ENCODE peak calls at places on chromosomes 12 and 14, in ten cellular contexts. Y is lower leg skin, F is fibroblast of lung, S is body of pancreas, C is left ventricle myocardium inferior, B is astrocyte of the spinal cord, J is neural progenitor cell, Z is AG09309, R is cardiac muscle cell, U is stomach. Q is an unnamed sample.

GRCh38 chr12:26689281-26689841 is 143.6 kb downstream of the ITPR2 start:
- DNase-seq in Y (no peak), F (no peak), S (no peak), C (no peak), B (no peak), J (no peak), Z (no peak), R (no peak), U (no peak), Q (no peak)

GRCh38 chr12:121916719-121917118 is 1.7 kb upstream of the CFAP251 start:
- DNase-seq in Y (no peak), F (peak), S (peak), C (no peak), B (peak), J (peak), Z (no peak), R (peak), U (no peak), Q (no peak)

GRCh38 chr14:21534576-21534975 is 8.4 kb upstream of the SALL2 start:
- DNase-seq in Y (no peak), F (no peak), S (no peak), C (no peak), B (no peak), J (peak), Z (no peak), R (no peak), U (no peak), Q (no peak)

GRCh38 chr12:56244494-56244893 is 13.7 kb downstream of the ANKRD52 start:
- DNase-seq in Y (no peak), F (no peak), S (no peak), C (no peak), B (no peak), J (no peak), Z (no peak), R (no peak), U (no peak), Q (no peak)

GRCh38 chr14:91374287-91374880 is 43.2 kb downstream of the CCDC88C start:
- DNase-seq in Y (no peak), F (no peak), S (no peak), C (no peak), B (peak), J (peak), Z (no peak), R (no peak), U (no peak), Q (no peak)

GRCh38 chr12:12723681-12724420 is 6.7 kb downstream of the CDKN1B start:
- DNase-seq in Y (no peak), F (peak), S (peak), C (peak), B (peak), J (peak), Z (no peak), R (peak), U (peak), Q (no peak)

GRCh38 chr12:47124451-47124850 is 44.7 kb upstream of the AMIGO2 start:
- DNase-seq in Y (no peak), F (peak), S (no peak), C (no peak), B (peak), J (no peak), Z (no peak), R (peak), U (no peak), Q (no peak)

GRCh38 chr12:10211101-10211974 is 1.3 kb upstream of the GABARAPL1 start:
- DNase-seq in Y (no peak), F (no peak), S (no peak), C (no peak), B (no peak), J (no peak), Z (no peak), R (no peak), U (no peak), Q (no peak)

GRCh38 chr14:20751963-20752562 is 6.4 kb downstream of the EDDM3A start:
- DNase-seq in Y (no peak), F (no peak), S (no peak), C (no peak), B (no peak), J (no peak), Z (no peak), R (no peak), U (no peak), Q (no peak)

GRCh38 chr12:58584885-58585284 is 335.4 kb downstream of the LRIG3 start:
- DNase-seq in Y (no peak), F (peak), S (no peak), C (no peak), B (no peak), J (no peak), Z (no peak), R (peak), U (no peak), Q (no peak)

GRCh38 chr14:100332797-100333196 is 9.7 kb downstream of the SLC25A47 start:
- DNase-seq in Y (no peak), F (no peak), S (peak), C (no peak), B (no peak), J (no peak), Z (no peak), R (no peak), U (no peak), Q (no peak)

GRCh38 chr14:52481864-52482263 is 70.4 kb downstream of the TXNDC16 start:
- DNase-seq in Y (no peak), F (no peak), S (no peak), C (no peak), B (no peak), J (no peak), Z (no peak), R (no peak), U (no peak), Q (no peak)

DNA sequence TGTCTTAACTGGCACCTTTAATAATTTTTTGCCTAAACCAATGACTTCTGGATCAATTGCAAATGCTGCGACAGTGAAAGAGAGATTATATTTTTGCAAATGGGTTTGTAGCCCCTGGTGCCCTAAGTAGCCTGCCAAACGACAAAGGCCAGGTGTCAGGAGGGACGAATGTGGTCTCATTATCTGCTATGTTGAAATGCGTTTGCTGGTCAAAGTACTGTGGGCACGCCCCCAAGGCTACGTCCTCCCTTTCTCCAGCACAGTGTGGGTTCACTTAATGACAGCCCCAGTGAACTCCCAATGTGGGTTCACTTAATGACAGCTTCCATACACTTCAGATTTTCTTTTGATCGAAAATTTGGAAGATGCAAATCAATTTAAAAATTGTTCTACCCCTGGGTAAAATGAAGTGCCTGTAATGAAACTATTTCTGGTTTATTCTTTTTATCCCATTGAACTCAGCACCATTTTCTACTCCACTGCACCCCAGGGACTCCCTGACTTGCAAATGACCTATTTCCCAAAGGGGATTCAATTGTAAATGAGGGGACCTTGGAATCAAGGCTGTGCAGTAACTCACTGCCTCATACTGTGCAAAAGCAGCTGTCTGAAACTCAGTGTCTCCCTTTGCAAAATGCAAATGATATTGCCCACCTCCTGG is 1.4 kb downstream of the SERPINA11 start:
- DNase-seq in Y (no peak), F (no peak), S (no peak), C (no peak), B (no peak), J (peak), Z (no peak), R (no peak), U (no peak), Q (no peak)
- H3K4me3 ChIP-seq in Y (no peak), F (no peak), S (no peak), C (no peak), B (no peak), J (no peak), Z (no peak), R (no peak), U (no peak), Q (no peak)

GRCh38 chr12:66279127-66279712 is 23.1 kb upstream of the HELB start:
- DNase-seq in Y (no peak), F (peak), S (no peak), C (no peak), B (peak), J (peak), Z (no peak), R (peak), U (no peak), Q (no peak)
- TF ChIP-seq CTCF in Y (no peak), F (peak), S (peak), C (peak), B (peak), J (peak), Z (peak), R (peak), U (peak), Q (peak)

DNA sequence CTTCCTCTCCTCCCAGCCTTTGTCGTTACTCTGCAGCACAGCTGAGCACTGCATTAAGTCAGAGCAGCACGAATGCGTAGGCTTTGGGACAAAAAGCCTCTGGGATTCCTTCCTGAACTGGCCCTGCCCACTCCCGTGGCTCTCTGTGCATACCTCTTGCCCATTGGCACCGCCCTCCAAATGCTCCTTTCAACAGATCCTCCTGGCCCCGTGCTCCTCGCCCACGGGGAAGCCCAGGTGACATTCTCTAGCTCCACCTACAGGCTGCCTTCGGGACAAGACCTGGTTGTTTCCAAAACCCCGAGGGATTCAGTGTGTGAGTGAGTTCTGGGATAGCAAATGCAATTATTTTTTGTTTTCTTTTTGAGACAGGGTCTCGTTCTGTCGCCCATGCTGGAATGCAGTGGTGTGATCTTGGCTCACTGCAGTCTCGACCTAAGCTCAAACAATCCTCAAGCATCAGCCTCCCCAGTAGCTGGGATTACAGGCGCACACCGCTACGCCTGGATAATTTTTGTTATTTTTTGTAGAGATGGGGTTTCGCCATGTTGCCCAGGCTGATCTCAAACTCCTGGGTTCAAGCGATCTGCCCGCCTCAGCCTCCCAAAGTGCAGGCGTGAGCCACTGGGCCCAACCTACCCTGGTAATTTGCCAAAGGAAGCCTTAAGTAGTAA is 17.9 kb upstream of the TDRD9 start:
- DNase-seq in Y (peak), F (peak), S (peak), C (peak), B (peak), J (peak), Z (no peak), R (peak), U (peak), Q (no peak)
- H3K4me3 ChIP-seq in Y (no peak), F (no peak), S (no peak), C (peak), B (no peak), J (no peak), Z (no peak), R (no peak), U (peak), Q (no peak)

DNA sequence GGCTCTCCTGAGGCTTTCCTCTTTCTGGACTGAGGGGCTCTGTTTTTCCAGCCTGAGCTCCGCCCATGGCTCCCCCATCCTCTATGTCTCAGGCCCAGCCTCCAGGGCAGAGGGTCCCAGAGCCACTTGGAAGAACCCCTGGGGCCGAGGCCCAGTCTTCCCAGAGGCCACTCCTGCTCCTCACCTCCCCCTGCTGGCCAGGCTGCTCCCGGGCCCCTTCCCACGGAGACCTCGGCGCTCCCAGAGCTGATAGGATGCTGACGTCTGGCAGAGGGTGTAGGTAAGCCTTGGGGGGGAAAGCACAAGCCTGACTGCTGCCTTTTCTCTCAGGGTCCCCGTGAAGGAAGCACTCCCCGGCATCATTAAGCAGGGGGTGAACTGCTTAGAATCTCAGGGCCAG is 51.4 kb downstream of the ERH start:
- DNase-seq in Y (no peak), F (peak), S (peak), C (peak), B (no peak), J (peak), Z (no peak), R (peak), U (peak), Q (no peak)
- TF ChIP-seq CTCF in Y (no peak), F (peak), S (peak), C (peak), B (peak), J (peak), Z (peak), R (peak), U (peak), Q (peak)

DNA sequence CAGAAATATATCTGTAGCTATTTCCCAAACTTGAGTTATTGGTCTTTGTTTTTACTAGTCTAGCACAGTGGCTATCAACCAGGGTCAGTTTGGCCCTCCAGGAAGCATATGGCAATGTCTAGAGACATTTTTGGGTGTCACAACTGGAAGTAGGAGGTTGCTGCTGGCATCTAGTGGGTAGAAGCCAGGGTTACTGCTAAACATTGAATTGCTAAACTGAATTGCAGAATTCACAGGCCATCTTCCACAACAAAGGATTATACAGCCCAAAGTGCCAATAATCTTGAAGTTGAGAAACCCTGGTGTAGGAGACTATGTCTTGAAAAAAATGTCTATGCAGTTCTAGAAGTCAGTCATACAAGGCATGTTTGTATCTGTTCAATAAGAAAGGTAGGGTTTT is 27.7 kb downstream of the ARHGAP5 start:
- DNase-seq in Y (no peak), F (no peak), S (no peak), C (no peak), B (no peak), J (no peak), Z (no peak), R (peak), U (no peak), Q (no peak)
- H3K4me3 ChIP-seq in Y (no peak), F (no peak), S (no peak), C (no peak), B (no peak), J (no peak), Z (no peak), R (no peak), U (no peak), Q (no peak)

GRCh38 chr12:126271138-126271537 is 1205.9 kb downstream of the AACS start:
- DNase-seq in Y (no peak), F (no peak), S (no peak), C (no peak), B (no peak), J (no peak), Z (no peak), R (no peak), U (no peak), Q (no peak)
- TF ChIP-seq CTCF in Y (no peak), F (no peak), S (no peak), C (no peak), B (no peak), J (no peak), Z (no peak), R (no peak), U (no peak), Q (no peak)

GRCh38 chr14:30995674-30996073 is 29.8 kb upstream of the AP4S1 start:
- DNase-seq in Y (no peak), F (no peak), S (no peak), C (no peak), B (no peak), J (no peak), Z (no peak), R (no peak), U (no peak), Q (no peak)

GRCh38 chr14:30994681-30995620 is 30.5 kb upstream of the AP4S1 start:
- DNase-seq in Y (no peak), F (peak), S (no peak), C (no peak), B (peak), J (no peak), Z (peak), R (peak), U (no peak), Q (no peak)

GRCh38 chr14:30999038-30999773 is 26.2 kb upstream of the AP4S1 start:
- DNase-seq in Y (no peak), F (no peak), S (no peak), C (no peak), B (no peak), J (no peak), Z (no peak), R (no peak), U (no peak), Q (no peak)

GRCh38 chr14:30998100-30998706 is 27.2 kb upstream of the AP4S1 start:
- DNase-seq in Y (no peak), F (no peak), S (no peak), C (no peak), B (no peak), J (no peak), Z (no peak), R (no peak), U (no peak), Q (no peak)

GRCh38 chr14:30996892-30997659 is 28.4 kb upstream of the AP4S1 start:
- DNase-seq in Y (no peak), F (no peak), S (no peak), C (no peak), B (no peak), J (peak), Z (no peak), R (no peak), U (no peak), Q (no peak)
- H3K4me3 ChIP-seq in Y (no peak), F (no peak), S (no peak), C (no peak), B (no peak), J (no peak), Z (no peak), R (no peak), U (no peak), Q (no peak)

GRCh38 chr14:37597538-37598084 is 2.2 kb downstream of the TTC6 start:
- DNase-seq in Y (no peak), F (no peak), S (no peak), C (no peak), B (no peak), J (peak), Z (no peak), R (peak), U (peak), Q (no peak)
- TF ChIP-seq CTCF in Y (no peak), F (peak), S (peak), C (no peak), B (peak), J (peak), Z (peak), R (peak), U (no peak), Q (peak)

DNA sequence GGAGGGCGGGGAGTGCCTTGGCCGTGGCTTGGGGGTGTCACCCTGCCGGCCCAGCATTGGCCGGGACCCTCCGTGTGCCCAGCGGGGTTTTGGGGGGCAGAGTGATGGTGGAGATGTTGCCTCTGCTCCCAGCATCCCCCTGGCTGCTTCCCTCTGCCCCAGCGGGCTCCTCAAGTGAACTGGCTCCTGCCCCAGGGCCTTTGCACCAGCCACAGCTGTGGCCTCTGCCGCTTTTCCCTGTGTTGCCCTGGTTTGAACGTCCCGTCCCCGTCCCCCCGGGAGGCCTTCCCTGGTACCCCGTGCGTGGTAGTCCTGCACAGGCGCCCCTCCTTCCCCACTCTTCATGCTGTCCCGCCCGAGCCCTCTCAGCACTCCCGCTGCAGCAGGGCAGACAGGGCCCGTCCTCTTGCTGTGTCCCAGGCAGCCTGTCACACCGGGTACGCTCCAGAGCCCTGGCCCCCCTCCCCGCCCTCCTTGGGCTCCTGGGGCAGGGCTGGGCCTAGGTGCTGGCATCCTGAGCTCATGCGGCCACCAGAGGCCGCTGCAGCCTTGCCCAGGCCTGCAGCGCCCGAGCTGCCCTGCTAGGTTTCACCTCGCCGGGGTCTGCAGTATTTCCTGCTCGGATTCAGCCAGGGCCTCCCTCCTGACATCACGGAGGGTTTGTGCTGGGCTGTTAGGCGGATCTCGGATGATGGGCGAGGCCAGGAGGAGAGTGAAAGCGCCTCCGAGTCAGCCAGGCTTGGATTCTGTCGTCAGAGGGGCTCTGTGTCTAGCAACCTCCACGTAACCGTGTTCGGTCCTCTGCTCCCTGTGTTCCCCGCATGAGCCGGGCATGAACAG is 9.5 kb downstream of the NOC4L start:
- DNase-seq in Y (no peak), F (peak), S (peak), C (peak), B (peak), J (peak), Z (peak), R (peak), U (peak), Q (no peak)
- H3K4me3 ChIP-seq in Y (no peak), F (no peak), S (no peak), C (peak), B (no peak), J (no peak), Z (no peak), R (no peak), U (peak), Q (peak)

GRCh38 chr14:71318097-71318459 is 410.8 kb downstream of the PCNX1 start:
- DNase-seq in Y (no peak), F (no peak), S (no peak), C (no peak), B (no peak), J (no peak), Z (no peak), R (no peak), U (no peak), Q (no peak)

GRCh38 chr14:71317385-71318096 is 410.3 kb downstream of the PCNX1 start:
- DNase-seq in Y (no peak), F (no peak), S (no peak), C (no peak), B (no peak), J (no peak), Z (no peak), R (peak), U (no peak), Q (no peak)

GRCh38 chr14:71311061-71311460 is 403.8 kb downstream of the PCNX1 start:
- DNase-seq in Y (no peak), F (no peak), S (no peak), C (no peak), B (no peak), J (no peak), Z (no peak), R (no peak), U (no peak), Q (no peak)

GRCh38 chr14:71319646-71320045 is 412.4 kb downstream of the PCNX1 start:
- DNase-seq in Y (peak), F (no peak), S (peak), C (no peak), B (no peak), J (peak), Z (no peak), R (peak), U (no peak), Q (no peak)

GRCh38 chr14:71314717-71315116 is 407.5 kb downstream of the PCNX1 start:
- DNase-seq in Y (no peak), F (no peak), S (no peak), C (no peak), B (no peak), J (no peak), Z (no peak), R (no peak), U (no peak), Q (no peak)
- TF ChIP-seq CTCF in Y (no peak), F (no peak), S (no peak), C (no peak), B (no peak), J (no peak), Z (no peak), R (no peak), U (no peak), Q (no peak)